ENCODE peak calls at places on chromosomes 7 and 10, in seven cellular contexts. K is activated CD8-positive, alpha-beta T cell treated with anti-CD3 and anti-CD28 coated beads, Interleukin-2, amount 10 ng/mL, durations not matched to agents 7 days and 5 days; V is NCI-H1092; L is NCI-H2029 treated with DMSO at 0.1 percent for 48 hours; O is GM12865; I is skeletal muscle cell; P is prostate gland. Q is an unnamed sample.

GRCh38 chr7:158106272-158106671 is 481.4 kb downstream of the PTPRN2 start:
- DNase-seq in K (no peak), V (no peak), L (no peak), O (no peak), I (no peak), P (no peak), Q (no peak)

GRCh38 chr7:112204072-112204775 is 2.0 kb downstream of the DOCK4 start:
- DNase-seq in K (peak), V (peak), L (peak), O (no peak), I (no peak), P (peak), Q (peak)

GRCh38 chr10:106044511-106044910 is 1120.0 kb downstream of the SORCS1 start:
- DNase-seq in K (no peak), V (no peak), L (no peak), O (no peak), I (no peak), P (no peak), Q (no peak)

GRCh38 chr10:96043895-96044580 is 655 bp downstream of the CCNJ start:
- DNase-seq in K (peak), V (peak), L (no peak), O (peak), I (no peak), P (peak), Q (peak)

GRCh38 chr10:42754155-42755027 is 28.2 kb upstream of the BMS1 start:
- DNase-seq in K (peak), V (no peak), L (no peak), O (no peak), I (no peak), P (peak), Q (no peak)

GRCh38 chr7:87083865-87084519 is 24.5 kb upstream of the ELAPOR2 start:
- DNase-seq in K (no peak), V (no peak), L (no peak), O (peak), I (no peak), P (no peak), Q (no peak)

GRCh38 chr10:116111483-116112095 is 161.4 kb downstream of the GFRA1 start:
- DNase-seq in K (no peak), V (no peak), L (no peak), O (no peak), I (no peak), P (no peak), Q (no peak)

GRCh38 chr7:44293561-44294324 is 31.7 kb downstream of the CAMK2B start:
- DNase-seq in K (peak), V (no peak), L (no peak), O (no peak), I (no peak), P (no peak), Q (no peak)

GRCh38 chr10:88379575-88379974 is 203.5 kb downstream of the RNLS start:
- DNase-seq in K (no peak), V (no peak), L (no peak), O (no peak), I (peak), P (no peak), Q (no peak)

GRCh38 chr10:36462194-36462593 is 663.2 kb upstream of the ANKRD30A start:
- DNase-seq in K (no peak), V (no peak), L (no peak), O (no peak), I (peak), P (no peak), Q (no peak)

GRCh38 chr7:105352018-105352612 is 36.6 kb downstream of the SRPK2 start:
- DNase-seq in K (peak), V (no peak), L (peak), O (peak), I (peak), P (peak), Q (peak)

GRCh38 chr7:141698247-141699015 is 3.5 kb downstream of the DENND11 start:
- DNase-seq in K (no peak), V (no peak), L (peak), O (no peak), I (no peak), P (no peak), Q (peak)

GRCh38 chr7:132750530-132751281 is 174.4 kb upstream of the PLXNA4 start:
- DNase-seq in K (no peak), V (no peak), L (no peak), O (no peak), I (no peak), P (no peak), Q (no peak)

GRCh38 chr10:43981232-43981631 is 332.6 kb upstream of the ZNF32 start:
- DNase-seq in K (no peak), V (no peak), L (no peak), O (no peak), I (no peak), P (no peak), Q (no peak)

GRCh38 chr10:17058093-17058492 is 71.5 kb downstream of the CUBN start:
- DNase-seq in K (no peak), V (no peak), L (no peak), O (no peak), I (no peak), P (no peak), Q (no peak)

GRCh38 chr10:125209591-125210373 is 49.4 kb upstream of the CTBP2 start:
- DNase-seq in K (no peak), V (no peak), L (no peak), O (no peak), I (no peak), P (no peak), Q (no peak)

GRCh38 chr7:69880848-69881247 is 282.6 kb downstream of the AUTS2 start:
- DNase-seq in K (no peak), V (peak), L (peak), O (no peak), I (no peak), P (no peak), Q (peak)

GRCh38 chr10:127737563-127738511 is 852 bp downstream of the FOXI2 start:
- DNase-seq in K (no peak), V (no peak), L (no peak), O (no peak), I (no peak), P (no peak), Q (no peak)

GRCh38 chr10:49001402-49001801 is 61.8 kb upstream of the LRRC18 start:
- DNase-seq in K (no peak), V (peak), L (no peak), O (no peak), I (no peak), P (no peak), Q (no peak)

GRCh38 chr10:26214004-26214403 is 2.6 kb upstream of the GAD2 start:
- DNase-seq in K (no peak), V (peak), L (no peak), O (no peak), I (no peak), P (no peak), Q (no peak)

GRCh38 chr10:785539-786214 is 96.2 kb upstream of the DIP2C start:
- DNase-seq in K (no peak), V (no peak), L (no peak), O (no peak), I (no peak), P (no peak), Q (no peak)

GRCh38 chr7:139682136-139683013 is 95.4 kb downstream of the HIPK2 start:
- DNase-seq in K (peak), V (no peak), L (no peak), O (peak), I (peak), P (no peak), Q (no peak)

GRCh38 chr10:46001187-46001756 is 29.0 kb downstream of the TIMM23 start:
- DNase-seq in K (no peak), V (no peak), L (no peak), O (no peak), I (no peak), P (no peak), Q (no peak)

GRCh38 chr7:45657136-45657889 is 83.1 kb downstream of the ADCY1 start:
- DNase-seq in K (no peak), V (no peak), L (no peak), O (no peak), I (no peak), P (no peak), Q (no peak)